ENCODE peak calls at places on chromosome 18, in nine cellular contexts. One of them, this sample, is unnamed.

GRCh38 chr18:28080876-28081300 is 96.0 kb downstream of the CDH2 start:
- DNase-seq in prostate gland: no peak
- DNase-seq in heart left ventricle: no peak
- DNase-seq in endodermal cell: no peak
- DNase-seq in pancreas: no peak
- DNase-seq in spleen: no peak
- DNase-seq in fibroblast of lung: peak; percentile 79
- DNase-seq in HCT116: no peak
- DNase-seq in GM23248: peak; percentile 27
- DNase-seq in this sample: no peak

GRCh38 chr18:55833543-55833942 is 245.6 kb upstream of the TCF4 start:
- DNase-seq in prostate gland: no peak
- DNase-seq in heart left ventricle: no peak
- DNase-seq in endodermal cell: no peak
- DNase-seq in pancreas: no peak
- DNase-seq in spleen: no peak
- DNase-seq in fibroblast of lung: peak; percentile 99
- DNase-seq in HCT116: no peak
- DNase-seq in GM23248: peak; percentile 98
- DNase-seq in this sample: no peak

GRCh38 chr18:6795307-6795706 is 65.8 kb downstream of the ARHGAP28 start:
- DNase-seq in prostate gland: no peak
- DNase-seq in heart left ventricle: no peak
- DNase-seq in endodermal cell: no peak
- DNase-seq in pancreas: no peak
- DNase-seq in spleen: no peak
- DNase-seq in fibroblast of lung: no peak
- DNase-seq in HCT116: no peak
- DNase-seq in GM23248: peak; percentile 11
- DNase-seq in this sample: peak; percentile 70

GRCh38 chr18:47184419-47185050 is 8.4 kb upstream of the IER3IP1 start:
- DNase-seq in prostate gland: no peak
- DNase-seq in heart left ventricle: no peak
- DNase-seq in endodermal cell: no peak
- DNase-seq in pancreas: no peak
- DNase-seq in spleen: no peak
- DNase-seq in fibroblast of lung: peak; percentile 50
- DNase-seq in HCT116: peak; percentile 27
- DNase-seq in GM23248: peak; percentile 26
- DNase-seq in this sample: no peak

GRCh38 chr18:32049393-32050161 is 31.0 kb downstream of the RNF125 start:
- DNase-seq in prostate gland: no peak
- DNase-seq in heart left ventricle: peak; percentile 33
- DNase-seq in endodermal cell: no peak
- DNase-seq in pancreas: no peak
- DNase-seq in spleen: peak; percentile 89
- DNase-seq in fibroblast of lung: peak; percentile 55
- DNase-seq in HCT116: no peak
- DNase-seq in GM23248: peak; percentile 20
- DNase-seq in this sample: no peak

GRCh38 chr18:46073474-46074331 is 1.6 kb upstream of the PSTPIP2 start:
- DNase-seq in prostate gland: peak; percentile 63
- DNase-seq in heart left ventricle: no peak
- DNase-seq in endodermal cell: peak; percentile 78
- DNase-seq in pancreas: no peak
- DNase-seq in spleen: peak; percentile 50
- DNase-seq in fibroblast of lung: peak; percentile 48
- DNase-seq in HCT116: peak; percentile 51
- DNase-seq in GM23248: peak; percentile 81
- DNase-seq in this sample: peak; percentile 76

GRCh38 chr18:41323044-41323443 is 632.0 kb upstream of the PIK3C3 start:
- DNase-seq in prostate gland: no peak
- DNase-seq in heart left ventricle: no peak
- DNase-seq in endodermal cell: no peak
- DNase-seq in pancreas: no peak
- DNase-seq in spleen: no peak
- DNase-seq in fibroblast of lung: peak; percentile 31
- DNase-seq in HCT116: no peak
- DNase-seq in GM23248: no peak
- DNase-seq in this sample: peak; percentile 39

GRCh38 chr18:55781481-55781957 is 193.5 kb upstream of the TCF4 start:
- DNase-seq in prostate gland: peak; percentile 12
- DNase-seq in heart left ventricle: peak; percentile 33
- DNase-seq in endodermal cell: peak; percentile 86
- DNase-seq in pancreas: no peak
- DNase-seq in spleen: no peak
- DNase-seq in fibroblast of lung: peak; percentile 79
- DNase-seq in HCT116: no peak
- DNase-seq in GM23248: peak; percentile 76
- DNase-seq in this sample: peak; percentile 59

DNA sequence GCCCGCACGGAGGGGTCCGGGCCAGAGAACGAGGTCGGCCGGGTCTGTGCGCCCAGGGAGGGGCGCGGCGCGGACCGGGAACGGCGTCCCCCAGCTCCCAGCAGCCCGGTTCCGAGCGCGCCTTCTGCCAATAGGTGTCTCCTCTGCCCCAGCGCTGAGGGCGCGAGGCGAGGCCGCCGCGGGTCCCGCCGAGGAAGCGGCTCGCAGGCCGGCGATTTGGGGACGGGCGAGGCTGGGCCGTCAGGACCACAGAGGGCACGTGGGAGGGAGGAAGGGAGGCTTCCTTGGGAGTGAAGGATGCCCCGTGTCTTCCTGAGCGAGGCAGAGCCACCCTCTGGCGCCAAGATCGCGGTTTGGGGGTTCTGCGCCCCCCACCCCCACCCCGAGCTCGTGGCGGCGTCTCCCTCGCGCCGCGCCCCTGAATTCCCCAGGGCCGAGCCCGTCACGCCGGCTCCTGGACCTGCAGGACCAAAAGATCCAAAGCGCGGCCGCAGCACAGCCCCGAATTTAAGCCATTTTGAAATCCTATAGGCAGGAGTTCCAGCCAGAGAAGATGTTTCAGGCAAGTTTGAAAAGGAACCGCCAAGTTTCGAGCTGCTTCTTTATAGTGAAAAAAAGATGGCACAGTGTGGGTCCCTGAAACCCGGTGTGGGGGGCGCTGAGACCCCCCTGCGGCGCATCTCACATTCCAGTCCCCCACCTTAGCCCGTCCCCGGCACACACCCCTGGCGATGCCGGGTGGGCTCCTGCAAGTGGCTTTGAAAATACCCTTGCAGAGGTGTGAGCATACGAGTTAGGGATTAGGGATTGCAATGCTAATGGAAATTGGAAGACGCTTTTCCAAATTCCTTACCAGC is 929 bp downstream of the NFATC1 start:
- DNase-seq in prostate gland: peak; percentile 58
- DNase-seq in heart left ventricle: peak; percentile 65
- DNase-seq in endodermal cell: peak; percentile 81
- DNase-seq in pancreas: peak; percentile 83
- DNase-seq in spleen: peak; percentile 92
- DNase-seq in fibroblast of lung: peak; percentile 59
- DNase-seq in HCT116: no peak
- DNase-seq in GM23248: peak; percentile 77
- DNase-seq in this sample: peak; percentile 61
- H3K4me1 ChIP-seq in prostate gland: peaks cover 3% of the 10 kb centered on the region
- H3K4me1 ChIP-seq in heart left ventricle: peaks cover 60% of the 10 kb centered on the region
- H3K4me1 ChIP-seq in endodermal cell: no peaks in the 10 kb centered on the region
- H3K4me1 ChIP-seq in pancreas: no peaks in the 10 kb centered on the region
- H3K4me1 ChIP-seq in spleen: peaks cover 80% of the 10 kb centered on the region
- H3K4me1 ChIP-seq in fibroblast of lung: peaks cover 3% of the 10 kb centered on the region
- H3K4me1 ChIP-seq in HCT116: peaks cover 12% of the 10 kb centered on the region
- H3K4me1 ChIP-seq in GM23248: no peaks in the 10 kb centered on the region
- H3K4me1 ChIP-seq in this sample: peaks cover 3% of the 10 kb centered on the region

DNA sequence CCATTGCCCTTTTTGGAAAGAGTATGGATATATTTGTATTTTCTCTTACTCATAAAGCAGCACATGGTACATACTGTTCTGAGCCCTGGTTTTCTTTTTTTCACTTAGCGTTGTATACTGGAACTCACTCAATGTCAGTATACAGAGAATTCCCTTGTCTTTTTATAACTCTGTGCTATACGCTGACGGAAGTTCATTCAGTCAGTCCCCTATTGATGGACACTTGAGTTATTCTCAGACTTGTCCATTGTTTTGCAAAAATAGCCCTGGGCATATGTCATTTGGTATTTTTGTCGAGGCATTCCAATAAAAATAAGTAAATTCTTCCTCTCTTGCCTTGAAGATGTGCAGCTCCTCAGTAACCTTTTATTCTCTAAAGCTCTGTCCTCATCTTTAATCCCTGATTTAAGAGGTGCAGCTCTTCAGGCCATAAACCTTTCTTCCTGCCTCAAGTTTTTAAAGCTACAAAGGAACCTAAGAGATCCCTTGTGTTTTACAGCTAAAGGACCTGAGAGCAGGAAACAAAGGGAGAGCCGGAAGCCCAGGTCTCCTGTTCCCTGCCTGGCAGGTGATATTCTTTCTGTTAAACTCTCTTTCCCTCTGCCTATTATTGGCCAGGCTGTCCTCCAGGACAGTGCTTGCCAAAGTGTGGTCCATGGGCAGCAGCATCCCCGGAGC is 157.8 kb downstream of the NEDD4L start:
- DNase-seq in prostate gland: no peak
- DNase-seq in heart left ventricle: no peak
- DNase-seq in endodermal cell: no peak
- DNase-seq in pancreas: no peak
- DNase-seq in spleen: no peak
- DNase-seq in fibroblast of lung: no peak
- DNase-seq in HCT116: no peak
- DNase-seq in GM23248: no peak
- DNase-seq in this sample: no peak
- H3K27ac ChIP-seq in prostate gland: peak overlapping the region; percentile 56
- H3K27ac ChIP-seq in heart left ventricle: peak overlapping the region; percentile 50
- H3K27ac ChIP-seq in endodermal cell: no peak overlapping the region
- H3K27ac ChIP-seq in pancreas: no peak overlapping the region
- H3K27ac ChIP-seq in spleen: no peak overlapping the region
- H3K27ac ChIP-seq in fibroblast of lung: no peak overlapping the region
- H3K27ac ChIP-seq in HCT116: no peak overlapping the region
- H3K27ac ChIP-seq in GM23248: no peak overlapping the region
- H3K27ac ChIP-seq in this sample: no peak overlapping the region

GRCh38 chr18:58152216-58152615 is 108.2 kb downstream of the NEDD4L start:
- DNase-seq in prostate gland: no peak
- DNase-seq in heart left ventricle: no peak
- DNase-seq in endodermal cell: no peak
- DNase-seq in pancreas: no peak
- DNase-seq in spleen: no peak
- DNase-seq in fibroblast of lung: no peak
- DNase-seq in HCT116: no peak
- DNase-seq in GM23248: no peak
- DNase-seq in this sample: no peak

GRCh38 chr18:58156516-58156915 is 112.5 kb downstream of the NEDD4L start:
- DNase-seq in prostate gland: no peak
- DNase-seq in heart left ventricle: no peak
- DNase-seq in endodermal cell: no peak
- DNase-seq in pancreas: no peak
- DNase-seq in spleen: no peak
- DNase-seq in fibroblast of lung: no peak
- DNase-seq in HCT116: no peak
- DNase-seq in GM23248: no peak
- DNase-seq in this sample: no peak

GRCh38 chr18:58150772-58151171 is 106.7 kb downstream of the NEDD4L start:
- DNase-seq in prostate gland: no peak
- DNase-seq in heart left ventricle: no peak
- DNase-seq in endodermal cell: no peak
- DNase-seq in pancreas: no peak
- DNase-seq in spleen: no peak
- DNase-seq in fibroblast of lung: no peak
- DNase-seq in HCT116: no peak
- DNase-seq in GM23248: no peak
- DNase-seq in this sample: no peak

GRCh38 chr18:58148954-58149471 is 105.0 kb downstream of the NEDD4L start:
- DNase-seq in prostate gland: peak; percentile 62
- DNase-seq in heart left ventricle: no peak
- DNase-seq in endodermal cell: no peak
- DNase-seq in pancreas: no peak
- DNase-seq in spleen: no peak
- DNase-seq in fibroblast of lung: no peak
- DNase-seq in HCT116: no peak
- DNase-seq in GM23248: no peak
- DNase-seq in this sample: no peak

GRCh38 chr18:58152891-58153290 is 108.9 kb downstream of the NEDD4L start:
- DNase-seq in prostate gland: no peak
- DNase-seq in heart left ventricle: no peak
- DNase-seq in endodermal cell: no peak
- DNase-seq in pancreas: no peak
- DNase-seq in spleen: no peak
- DNase-seq in fibroblast of lung: no peak
- DNase-seq in HCT116: no peak
- DNase-seq in GM23248: no peak
- DNase-seq in this sample: no peak
- H3K4me1 ChIP-seq in prostate gland: peaks cover 4% of the 10 kb centered on the region
- H3K4me1 ChIP-seq in heart left ventricle: no peaks in the 10 kb centered on the region
- H3K4me1 ChIP-seq in endodermal cell: no peaks in the 10 kb centered on the region
- H3K4me1 ChIP-seq in pancreas: peaks cover 8% of the 10 kb centered on the region
- H3K4me1 ChIP-seq in spleen: peaks cover 7% of the 10 kb centered on the region
- H3K4me1 ChIP-seq in fibroblast of lung: no peaks in the 10 kb centered on the region
- H3K4me1 ChIP-seq in HCT116: no peaks in the 10 kb centered on the region
- H3K4me1 ChIP-seq in GM23248: no peaks in the 10 kb centered on the region
- H3K4me1 ChIP-seq in this sample: peaks cover 7% of the 10 kb centered on the region

GRCh38 chr18:77055429-77056310 is 76.9 kb downstream of the MBP start:
- DNase-seq in prostate gland: no peak
- DNase-seq in heart left ventricle: no peak
- DNase-seq in endodermal cell: no peak
- DNase-seq in pancreas: no peak
- DNase-seq in spleen: peak; percentile 94
- DNase-seq in fibroblast of lung: no peak
- DNase-seq in HCT116: no peak
- DNase-seq in GM23248: no peak
- DNase-seq in this sample: no peak

GRCh38 chr18:77054288-77054605 is 78.3 kb downstream of the MBP start:
- DNase-seq in prostate gland: no peak
- DNase-seq in heart left ventricle: no peak
- DNase-seq in endodermal cell: no peak
- DNase-seq in pancreas: no peak
- DNase-seq in spleen: peak; percentile 89
- DNase-seq in fibroblast of lung: no peak
- DNase-seq in HCT116: no peak
- DNase-seq in GM23248: no peak
- DNase-seq in this sample: no peak

GRCh38 chr18:77056399-77057015 is 76.1 kb downstream of the MBP start:
- DNase-seq in prostate gland: no peak
- DNase-seq in heart left ventricle: no peak
- DNase-seq in endodermal cell: peak; percentile 87
- DNase-seq in pancreas: no peak
- DNase-seq in spleen: no peak
- DNase-seq in fibroblast of lung: no peak
- DNase-seq in HCT116: no peak
- DNase-seq in GM23248: peak; percentile 25
- DNase-seq in this sample: no peak

GRCh38 chr18:77053616-77054287 is 78.8 kb downstream of the MBP start:
- DNase-seq in prostate gland: no peak
- DNase-seq in heart left ventricle: no peak
- DNase-seq in endodermal cell: no peak
- DNase-seq in pancreas: no peak
- DNase-seq in spleen: peak; percentile 88
- DNase-seq in fibroblast of lung: no peak
- DNase-seq in HCT116: no peak
- DNase-seq in GM23248: no peak
- DNase-seq in this sample: no peak

DNA sequence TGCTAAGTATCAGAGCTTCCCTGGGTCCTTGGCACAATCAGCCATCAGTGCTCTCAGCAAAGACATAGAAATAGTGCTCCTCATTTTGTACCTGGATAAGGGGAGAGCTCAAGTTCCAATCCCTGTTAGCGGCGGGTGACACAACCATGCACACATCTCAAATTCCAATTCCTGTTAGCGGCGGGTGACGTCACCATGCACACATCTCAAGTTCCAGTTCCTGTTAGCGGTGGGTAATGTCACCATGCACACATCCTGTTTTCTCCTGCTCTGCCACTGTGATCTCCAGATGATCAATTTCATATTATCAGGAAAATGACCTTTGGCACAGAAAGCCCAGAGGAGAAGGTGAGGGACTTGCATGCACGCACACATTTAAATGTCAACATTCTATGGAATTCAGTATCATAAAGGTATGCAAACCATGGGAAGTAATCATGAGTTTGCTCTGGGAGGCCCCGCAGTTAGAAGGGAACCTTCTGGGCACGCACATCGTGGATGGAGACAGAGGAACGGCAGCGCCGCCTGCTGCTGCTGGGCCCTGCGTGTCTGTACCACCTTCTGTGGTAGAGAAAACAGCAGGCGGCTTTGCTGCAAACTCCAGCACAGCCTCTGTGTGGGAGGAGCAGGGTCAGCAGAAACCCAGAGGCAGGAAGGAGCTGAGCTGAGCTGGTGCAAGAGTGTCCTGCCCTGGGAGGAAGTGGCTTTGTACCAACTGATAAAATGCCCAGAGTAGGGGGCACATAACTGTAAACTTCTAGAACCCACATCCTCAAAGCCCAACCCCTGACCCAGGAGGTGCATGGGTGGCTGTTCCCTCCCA is 77.8 kb downstream of the MBP start:
- DNase-seq in prostate gland: peak; percentile 42
- DNase-seq in heart left ventricle: peak; percentile 89
- DNase-seq in endodermal cell: peak; percentile 86
- DNase-seq in pancreas: peak; percentile 72
- DNase-seq in spleen: peak; percentile 97
- DNase-seq in fibroblast of lung: peak; percentile 80
- DNase-seq in HCT116: no peak
- DNase-seq in GM23248: peak; percentile 88
- DNase-seq in this sample: peak; percentile 68
- H3K27ac ChIP-seq in prostate gland: peak overlapping the region; percentile 29
- H3K27ac ChIP-seq in heart left ventricle: peak overlapping the region; percentile 93
- H3K27ac ChIP-seq in endodermal cell: no peak overlapping the region
- H3K27ac ChIP-seq in pancreas: peak overlapping the region; percentile 76
- H3K27ac ChIP-seq in spleen: peak overlapping the region; percentile 95
- H3K27ac ChIP-seq in fibroblast of lung: peak overlapping the region; percentile 16
- H3K27ac ChIP-seq in HCT116: no peak overlapping the region
- H3K27ac ChIP-seq in GM23248: peak overlapping the region; percentile 46
- H3K27ac ChIP-seq in this sample: no peak overlapping the region

This sample was measured in cardiac muscle cell.